ENCODE peak calls at places on chromosomes 3 and 15, in ten cellular contexts. I, L, F, S, X, V, A, U, K and O are unnamed samples.

GRCh38 chr3:44055951-44056350 is 185.7 kb upstream of the TOPAZ1 start:
- DNase-seq in K (no peak), S (no peak), X (no peak), L (no peak), F (no peak), A (peak), V (no peak), U (no peak), I (no peak), O (no peak)

GRCh38 chr3:177514341-177515193 is 317.3 kb upstream of the TBL1XR1 start:
- DNase-seq in V (no peak), X (no peak), U (no peak), F (no peak), A (peak), I (no peak), K (no peak), L (no peak), S (no peak), O (no peak)

GRCh38 chr3:126030455-126030854 is 53.5 kb downstream of the SLC41A3 start:
- DNase-seq in U (no peak), V (no peak), L (no peak), X (no peak), S (no peak), I (no peak), K (no peak), A (no peak), F (no peak), O (peak)

GRCh38 chr15:43209059-43209824 is 11.6 kb downstream of the EPB42 start:
- DNase-seq in K (no peak), A (no peak), S (peak), L (peak), F (no peak), X (peak), I (no peak), U (no peak), V (no peak), O (no peak)

GRCh38 chr15:92524161-92524560 is 130.5 kb downstream of the ST8SIA2 start:
- DNase-seq in V (no peak), I (no peak), L (no peak), K (no peak), X (no peak), F (no peak), S (no peak), U (no peak), A (no peak), O (no peak)

GRCh38 chr3:180275176-180275575 is 238.4 kb upstream of the PEX5L start:
- DNase-seq in I (no peak), L (no peak), V (no peak), K (no peak), F (no peak), X (no peak), A (no peak), S (no peak), U (no peak), O (no peak)

GRCh38 chr3:197458179-197458707 is 97.5 kb downstream of the BDH1 start:
- DNase-seq in F (no peak), I (peak), U (no peak), K (no peak), V (no peak), L (no peak), A (no peak), S (peak), X (no peak), O (no peak)

GRCh38 chr3:87268646-87269211 is 7.7 kb downstream of the POU1F1 start:
- DNase-seq in V (no peak), I (no peak), K (no peak), S (no peak), X (peak), U (peak), L (no peak), A (no peak), F (peak), O (no peak)

GRCh38 chr15:25058080-25058785 is 103.4 kb downstream of the SNRPN start:
- DNase-seq in V (no peak), K (no peak), L (no peak), U (no peak), F (no peak), S (no peak), X (no peak), A (no peak), I (no peak), O (no peak)

GRCh38 chr3:48503406-48504050 is 446 bp downstream of the SHISA5 start:
- DNase-seq in X (peak), S (no peak), A (peak), F (no peak), I (no peak), K (no peak), U (peak), V (no peak), L (peak), O (no peak)

GRCh38 chr3:169760479-169760878 is 4.4 kb downstream of the TERC start:
- DNase-seq in F (no peak), U (peak), S (no peak), K (no peak), L (no peak), V (no peak), A (peak), I (no peak), X (no peak), O (no peak)

GRCh38 chr15:100934166-100934565 is 15.0 kb downstream of the LRRK1 start:
- DNase-seq in A (peak), U (no peak), F (no peak), S (no peak), L (no peak), K (no peak), V (no peak), X (no peak), I (no peak), O (no peak)

GRCh38 chr3:185708392-185708791 is 116.5 kb downstream of the IGF2BP2 start:
- DNase-seq in F (no peak), U (no peak), I (no peak), K (no peak), S (no peak), X (no peak), L (no peak), A (no peak), V (no peak), O (no peak)

GRCh38 chr3:105747056-105747455 is 121.8 kb downstream of the CBLB start:
- DNase-seq in I (no peak), X (no peak), F (no peak), U (peak), S (no peak), A (peak), K (no peak), V (no peak), L (no peak), O (no peak)

GRCh38 chr15:43799945-43800285 is at the start of gene SERINC4:
- DNase-seq in V (no peak), K (no peak), I (no peak), F (no peak), U (no peak), S (no peak), L (no peak), X (no peak), A (no peak), O (peak)

GRCh38 chr3:45611619-45612018 is 17.1 kb downstream of the LIMD1 start:
- DNase-seq in L (no peak), I (no peak), A (no peak), U (no peak), F (no peak), X (no peak), K (peak), V (no peak), S (no peak), O (no peak)

GRCh38 chr15:64507293-64507802 is 47.0 kb downstream of the ZNF609 start:
- DNase-seq in L (no peak), F (peak), U (peak), A (peak), S (peak), I (no peak), V (peak), X (no peak), K (peak), O (peak)

GRCh38 chr15:65029736-65030208 is 333 bp upstream of the MTFMT start:
- DNase-seq in V (no peak), I (no peak), L (no peak), K (no peak), X (no peak), U (no peak), A (no peak), F (no peak), S (no peak), O (no peak)

GRCh38 chr3:43733459-43734384 is 43.0 kb downstream of the ABHD5 start:
- DNase-seq in X (no peak), U (peak), K (no peak), V (no peak), A (peak), L (peak), I (no peak), S (no peak), F (no peak), O (no peak)

GRCh38 chr3:156135921-156136655 is 15.7 kb downstream of the KCNAB1 start:
- DNase-seq in X (peak), A (no peak), L (peak), F (no peak), I (no peak), S (no peak), V (no peak), K (no peak), U (no peak), O (no peak)

GRCh38 chr3:19074257-19074938 is 73.9 kb upstream of the KCNH8 start:
- DNase-seq in X (no peak), K (no peak), V (no peak), U (no peak), L (peak), A (no peak), S (no peak), I (no peak), F (peak), O (peak)

GRCh38 chr15:78988361-78988911 is 43.6 kb upstream of the CTSH start:
- DNase-seq in K (no peak), A (peak), X (no peak), V (no peak), S (peak), U (peak), F (peak), L (no peak), I (no peak), O (no peak)

GRCh38 chr3:146265720-146266119 is 14.8 kb upstream of the PLSCR4 start:
- DNase-seq in U (no peak), X (no peak), F (no peak), S (no peak), A (no peak), V (no peak), L (no peak), I (no peak), K (no peak), O (no peak)

GRCh38 chr3:127915115-127915936 is at the start of gene KBTBD12:
- DNase-seq in L (peak), F (no peak), V (no peak), U (no peak), S (no peak), X (no peak), K (no peak), I (no peak), A (no peak), O (peak)

GRCh38 chr15:66389098-66389858 is 2.6 kb downstream of the MAP2K1 start:
- DNase-seq in I (peak), X (no peak), V (no peak), A (no peak), S (no peak), L (no peak), F (peak), K (no peak), U (no peak), O (no peak)

GRCh38 chr3:57545636-57546268 is 1.6 kb upstream of the DNAH12 start:
- DNase-seq in S (no peak), X (no peak), L (no peak), V (no peak), K (no peak), A (no peak), U (no peak), I (no peak), F (no peak), O (no peak)

GRCh38 chr15:51736069-51736468 is 1.4 kb downstream of the LYSMD2 start:
- DNase-seq in L (no peak), U (no peak), K (no peak), V (no peak), F (peak), I (no peak), X (no peak), S (no peak), A (no peak), O (no peak)

GRCh38 chr15:75904241-75904631 is 558 bp downstream of the FBXO22 start:
- DNase-seq in A (peak), S (no peak), F (peak), I (no peak), V (peak), U (peak), X (peak), K (no peak), L (peak), O (peak)

GRCh38 chr15:58213587-58214360 is 75.6 kb downstream of the AQP9 start:
- DNase-seq in F (no peak), A (peak), K (no peak), X (no peak), S (no peak), V (no peak), U (peak), I (no peak), L (no peak), O (no peak)

GRCh38 chr3:127212711-127213110 is 19.8 kb downstream of the PRR23E start:
- DNase-seq in X (no peak), F (no peak), V (no peak), I (no peak), L (no peak), U (no peak), S (no peak), K (no peak), A (no peak), O (no peak)